ENCODE peak calls at places on chromosomes 1 and 21, in five cellular contexts. E, Y, M, X and V are unnamed samples.

GRCh38 chr21:41774467-41775151 is 7.8 kb upstream of the RIPK4 start:
- DNase-seq in E (no peak), Y (no peak), M (no peak), X (no peak), V (no peak)

GRCh38 chr1:212118167-212118871 is 82.8 kb downstream of the DTL start:
- DNase-seq in E (no peak), Y (no peak), M (no peak), X (no peak), V (peak; percentile 35)

GRCh38 chr1:44114098-44114497 is 4.5 kb upstream of the KLF17 start:
- DNase-seq in E (no peak), Y (no peak), M (no peak), X (no peak), V (no peak)

GRCh38 chr1:202805886-202806511 is 2.2 kb downstream of the KDM5B start:
- DNase-seq in E (no peak), Y (no peak), M (no peak), X (no peak), V (peak; percentile 41)

GRCh38 chr1:38507563-38507962 is 352.0 kb downstream of the RRAGC start:
- DNase-seq in E (no peak), Y (no peak), M (no peak), X (no peak), V (no peak)

GRCh38 chr1:106113851-106114250 is 942.6 kb upstream of the PRMT6 start:
- DNase-seq in E (no peak), Y (no peak), M (no peak), X (no peak), V (no peak)

GRCh38 chr1:239654998-239655397 is 268.6 kb downstream of the CHRM3 start:
- DNase-seq in E (no peak), Y (no peak), M (no peak), X (no peak), V (no peak)

GRCh38 chr1:27052527-27052926 is 39.9 kb upstream of the TENT5B start:
- DNase-seq in E (no peak), Y (no peak), M (no peak), X (no peak), V (no peak)

GRCh38 chr1:169245706-169246105 is 121.9 kb downstream of the NME7 start:
- DNase-seq in E (no peak), Y (no peak), M (no peak), X (no peak), V (no peak)

GRCh38 chr1:183025782-183026774 is 2.9 kb downstream of the LAMC1 start:
- DNase-seq in E (no peak), Y (no peak), M (no peak), X (peak; percentile 35), V (peak; percentile 66)

GRCh38 chr1:234724517-234725176 is 114.7 kb upstream of the IRF2BP2 start:
- DNase-seq in E (no peak), Y (peak; percentile 55), M (peak; percentile 25), X (no peak), V (no peak)

GRCh38 chr1:234720709-234721436 is 110.9 kb upstream of the IRF2BP2 start:
- DNase-seq in E (no peak), Y (no peak), M (no peak), X (peak; percentile 49), V (no peak)

GRCh38 chr1:234721476-234722266 is 111.7 kb upstream of the IRF2BP2 start:
- DNase-seq in E (no peak), Y (no peak), M (no peak), X (peak; percentile 97), V (no peak)

GRCh38 chr1:234722904-234723588 is 113.1 kb upstream of the IRF2BP2 start:
- DNase-seq in E (peak; percentile 81), Y (peak; percentile 63), M (peak; percentile 55), X (peak; percentile 97), V (peak; percentile 98)

DNA sequence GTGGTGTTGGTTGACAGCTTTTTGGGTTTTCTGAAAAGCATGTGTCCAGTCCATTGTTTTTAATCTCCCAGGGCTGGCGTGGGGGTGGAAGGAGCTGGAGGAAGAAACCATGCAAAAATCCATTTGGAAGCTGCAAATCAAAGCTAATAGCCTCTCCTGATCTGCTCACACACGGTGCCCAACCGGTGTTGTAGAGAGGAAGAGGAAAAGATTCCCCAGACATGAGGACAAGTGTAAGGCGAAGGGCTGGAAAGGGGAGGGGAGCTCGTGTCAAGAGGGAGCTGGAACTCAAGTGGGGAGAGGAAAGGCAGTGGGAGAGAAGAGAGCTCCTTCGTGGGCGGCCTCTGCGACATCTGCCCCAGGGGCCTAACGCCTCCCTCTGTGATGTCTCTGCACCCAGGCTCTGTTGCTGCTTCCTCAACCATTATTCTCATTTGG is 112.3 kb upstream of the IRF2BP2 start:
- DNase-seq in E (no peak), Y (no peak), M (no peak), X (no peak), V (no peak)
- H3K4me3 ChIP-seq in E (no peak overlapping the region), Y (peak overlapping the region; percentile 26), M (no peak overlapping the region), X (no peak overlapping the region), V (no peak overlapping the region)

GRCh38 chr1:59294423-59294822 is 2.5 kb upstream of the FGGY start:
- DNase-seq in E (no peak), Y (no peak), M (no peak), X (no peak), V (no peak)

GRCh38 chr1:59295603-59296002 is 1.3 kb upstream of the FGGY start:
- DNase-seq in E (no peak), Y (no peak), M (no peak), X (no peak), V (no peak)

GRCh38 chr1:59298710-59299346 is 1.9 kb downstream of the FGGY start:
- DNase-seq in E (no peak), Y (no peak), M (no peak), X (peak; percentile 82), V (peak; percentile 11)

GRCh38 chr1:59296358-59297256 is at the start of gene FGGY:
- DNase-seq in E (peak; percentile 98), Y (peak; percentile 96), M (peak; percentile 84), X (peak; percentile 98), V (peak; percentile 98)

GRCh38 chr1:59298178-59298583 is 1.3 kb downstream of the FGGY start:
- DNase-seq in E (no peak), Y (no peak), M (no peak), X (peak; percentile 66), V (no peak)
- TF ChIP-seq CTCF in E (no peak), Y (no peak), M (no peak), X (no peak), V (no peak)

DNA sequence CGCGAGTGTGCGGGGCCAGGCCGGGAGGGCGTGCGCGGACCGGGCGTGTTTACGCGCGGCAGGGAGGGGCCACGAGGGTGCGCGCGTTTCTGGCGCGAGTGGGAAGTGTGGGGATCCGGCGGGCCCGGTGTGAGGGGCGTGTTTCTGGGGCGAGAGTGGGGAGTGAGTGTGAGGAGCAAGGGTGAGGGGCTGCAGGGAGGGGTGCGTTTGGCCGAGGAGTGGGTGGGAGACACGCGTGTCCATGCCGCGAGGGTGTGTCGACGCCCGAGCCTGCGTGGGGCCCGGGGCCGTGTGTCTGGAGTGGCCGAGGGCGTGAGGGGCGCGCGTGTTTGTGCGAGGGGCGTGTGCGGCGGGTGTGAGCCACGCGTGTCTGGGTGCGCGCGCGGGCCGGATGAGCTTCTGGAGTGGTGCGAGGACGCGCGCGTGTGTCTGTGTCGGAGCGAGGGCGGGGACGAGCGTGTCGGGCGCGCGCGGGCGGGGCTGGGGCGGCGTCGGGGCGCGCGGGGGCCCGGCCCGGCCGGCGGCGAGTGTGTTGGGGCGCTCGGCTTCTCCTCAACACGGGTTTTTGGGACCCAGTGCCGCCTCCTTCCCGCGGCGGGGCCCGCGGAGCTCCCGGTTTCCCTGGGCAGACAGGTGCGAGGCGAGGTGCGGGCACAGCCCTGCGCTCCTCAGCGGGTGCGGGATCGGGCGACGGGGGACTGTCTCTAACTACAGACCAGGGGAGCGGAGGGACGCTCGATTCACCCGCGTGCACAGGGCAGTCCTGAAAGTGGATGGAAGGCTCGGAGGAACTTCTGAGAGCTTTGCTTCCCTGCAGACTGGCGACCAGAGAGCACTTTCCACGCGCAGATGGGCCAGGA is 65.8 kb upstream of the VAMP3 start:
- DNase-seq in E (no peak), Y (no peak), M (peak; percentile 41), X (no peak), V (no peak)
- H3K4me3 ChIP-seq in E (peak overlapping the region; percentile 58), Y (peak overlapping the region; percentile 60), M (peak overlapping the region; percentile 45), X (no peak overlapping the region), V (peak overlapping the region; percentile 39)

GRCh38 chr1:174262747-174263241 is 103.5 kb downstream of the RABGAP1L start:
- DNase-seq in E (no peak), Y (no peak), M (no peak), X (peak; percentile 58), V (peak; percentile 61)

DNA sequence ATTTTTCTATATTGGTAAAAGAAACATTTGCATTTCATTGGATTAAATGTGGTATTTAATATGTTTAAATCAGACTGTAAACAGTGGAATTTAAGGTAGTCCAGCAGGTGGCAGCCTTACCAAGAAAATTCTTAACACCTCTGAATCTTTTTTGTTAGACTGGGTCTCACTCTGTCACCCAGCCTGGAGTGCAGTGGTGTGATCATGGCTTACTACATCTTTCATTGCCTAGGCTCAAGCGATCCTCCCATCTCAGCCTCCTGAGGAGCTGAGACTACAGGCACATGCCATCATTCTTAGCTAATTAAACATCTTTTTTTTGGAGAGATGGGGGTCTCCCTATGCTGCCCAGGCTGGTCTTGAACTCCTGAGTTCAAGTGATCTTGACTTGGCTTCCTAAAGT is 98.8 kb downstream of the RABGAP1L start:
- DNase-seq in E (no peak), Y (no peak), M (peak; percentile 37), X (peak; percentile 53), V (peak; percentile 53)
- TF ChIP-seq CTCF in E (peak; percentile 83), Y (peak; percentile 15), M (peak; percentile 54), X (peak; percentile 41), V (peak; percentile 53)

GRCh38 chr1:40784771-40785151 is 1.2 kb downstream of the KCNQ4 start:
- DNase-seq in E (no peak), Y (no peak), M (no peak), X (no peak), V (no peak)

GRCh38 chr1:40785446-40785845 is 1.9 kb downstream of the KCNQ4 start:
- DNase-seq in E (no peak), Y (no peak), M (no peak), X (no peak), V (no peak)

GRCh38 chr1:40783001-40783905 is at the start of gene KCNQ4:
- DNase-seq in E (no peak), Y (no peak), M (peak; percentile 19), X (no peak), V (peak; percentile 39)

GRCh38 chr1:40782371-40782956 is 1.1 kb upstream of the KCNQ4 start:
- DNase-seq in E (no peak), Y (no peak), M (no peak), X (no peak), V (no peak)

GRCh38 chr1:40784141-40784770 is 669 bp downstream of the KCNQ4 start:
- DNase-seq in E (no peak), Y (no peak), M (no peak), X (no peak), V (no peak)
- H3K4me3 ChIP-seq in E (peak overlapping the region; percentile 27), Y (peak overlapping the region; percentile 65), M (no peak overlapping the region), X (no peak overlapping the region), V (no peak overlapping the region)

DNA sequence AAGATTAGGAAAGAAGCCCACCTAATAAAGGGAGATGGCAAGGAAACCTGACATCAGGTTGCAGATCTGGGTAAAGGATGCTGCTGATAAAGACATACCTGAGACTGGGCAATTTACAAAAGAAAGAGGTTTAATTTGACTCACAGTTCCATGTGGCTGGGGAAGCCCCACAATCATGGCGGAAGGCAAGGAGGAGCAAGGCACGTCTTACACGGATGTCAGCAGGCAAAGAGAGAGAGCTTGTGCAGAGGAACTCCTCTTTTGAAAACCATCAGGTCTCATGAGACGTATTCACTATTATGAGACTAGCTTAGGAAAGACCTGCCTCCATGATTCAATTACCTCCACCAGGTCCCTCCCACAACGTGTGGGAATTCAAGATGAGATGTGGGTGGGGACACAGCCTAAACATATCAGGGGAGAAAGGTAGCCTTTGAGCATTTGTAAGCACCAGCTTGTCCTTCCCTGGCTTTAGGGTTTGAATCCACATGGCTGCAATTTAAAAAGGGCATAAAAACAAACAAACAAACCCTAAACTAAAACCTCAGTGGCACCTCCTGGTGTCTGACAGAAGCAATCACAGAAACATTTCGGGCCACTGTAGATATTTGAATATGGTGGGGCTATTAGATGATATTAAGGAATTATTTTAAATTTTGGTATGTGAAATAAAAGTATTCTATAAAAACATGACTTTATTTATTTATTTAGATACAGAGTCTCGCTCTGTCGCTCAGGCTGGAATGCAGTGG is 33.1 kb downstream of the SLC2A7 start:
- DNase-seq in E (no peak), Y (no peak), M (no peak), X (no peak), V (no peak)
- TF ChIP-seq CTCF in E (no peak), Y (no peak), M (no peak), X (peak; percentile 39), V (peak; percentile 13)